ENCODE peak calls at places on chromosomes 7 and 10, in seven cellular contexts. I, S, T, V, B, L and W are unnamed samples.

GRCh38 chr10:129622736-129623135 is 155.7 kb downstream of the MGMT start:
- DNase-seq in L (no peak), V (no peak), S (no peak), I (no peak), B (no peak), T (no peak), W (no peak)

GRCh38 chr10:58513189-58514101 is 773 bp downstream of the BICC1 start:
- DNase-seq in L (peak), V (no peak), I (no peak), B (no peak), S (peak), T (peak), W (no peak)

GRCh38 chr7:38411404-38411803 is 138.0 kb upstream of the TARP start:
- DNase-seq in L (peak), T (no peak), V (no peak), S (no peak), I (peak), B (peak), W (no peak)

GRCh38 chr7:22411977-22412693 is 55.2 kb upstream of the RAPGEF5 start:
- DNase-seq in I (no peak), V (no peak), L (no peak), T (no peak), S (no peak), B (no peak), W (no peak)

GRCh38 chr10:86373828-86374227 is 7.2 kb upstream of the GRID1 start:
- DNase-seq in L (no peak), I (no peak), V (no peak), S (peak), T (no peak), B (no peak), W (no peak)

GRCh38 chr10:132121511-132121830 is 55.7 kb downstream of the JAKMIP3 start:
- DNase-seq in S (no peak), V (no peak), B (no peak), L (no peak), I (no peak), T (no peak), W (no peak)

GRCh38 chr7:45713669-45714520 is 139.7 kb downstream of the ADCY1 start:
- DNase-seq in I (no peak), T (no peak), S (no peak), L (no peak), V (no peak), B (no peak), W (no peak)

GRCh38 chr7:16223963-16224707 is 197.2 kb downstream of the CRPPA start:
- DNase-seq in V (no peak), L (no peak), I (no peak), T (no peak), B (no peak), S (no peak), W (no peak)

DNA sequence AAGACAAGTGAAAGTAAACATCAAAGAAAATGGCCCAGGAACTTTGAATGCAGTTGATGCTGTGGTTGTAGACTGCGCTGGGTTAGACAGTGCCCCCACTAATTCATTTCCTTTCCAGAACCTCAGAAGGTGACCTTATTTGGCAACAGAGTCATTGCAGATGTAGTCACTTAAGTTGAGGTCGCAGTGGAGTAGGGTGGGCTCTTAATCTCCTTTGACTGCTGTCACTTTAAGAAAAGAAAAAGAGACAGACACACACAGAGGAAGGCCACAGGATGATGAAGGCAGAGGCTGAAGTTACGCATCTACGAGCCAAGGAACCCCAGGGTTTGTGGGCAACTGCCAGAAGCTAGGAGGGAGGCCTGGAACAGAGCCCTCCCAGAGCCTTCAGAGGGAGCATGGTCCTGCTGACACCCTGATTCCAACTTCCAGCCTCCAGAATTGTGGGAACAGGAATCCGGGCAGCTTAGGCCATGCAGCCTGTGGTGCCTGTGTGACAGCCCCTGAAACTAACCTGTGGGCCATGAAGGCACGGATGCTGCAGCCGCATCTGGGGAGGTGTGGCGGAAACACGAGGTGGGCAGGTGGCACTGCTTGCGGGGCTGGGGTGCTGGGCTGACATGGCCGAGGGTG is 107.6 kb downstream of the PRKAG2 start:
- DNase-seq in L (no peak), T (peak), V (peak), S (no peak), B (no peak), I (no peak), W (no peak)
- TF ChIP-seq POLR2A in L (no peak), T (no peak), V (peak), S (no peak), B (no peak), I (no peak), W (no peak)

GRCh38 chr10:22618081-22618785 is 96.1 kb downstream of the PIP4K2A start:
- DNase-seq in S (no peak), B (peak), L (no peak), T (no peak), I (peak), V (no peak), W (no peak)

GRCh38 chr10:22613011-22613410 is 101.4 kb downstream of the PIP4K2A start:
- DNase-seq in L (no peak), I (no peak), S (no peak), B (no peak), V (no peak), T (no peak), W (no peak)

GRCh38 chr10:22615101-22615500 is 99.3 kb downstream of the PIP4K2A start:
- DNase-seq in I (no peak), S (no peak), V (no peak), B (no peak), T (no peak), L (no peak), W (no peak)

GRCh38 chr10:22617516-22617915 is 96.9 kb downstream of the PIP4K2A start:
- DNase-seq in B (no peak), V (no peak), I (no peak), L (no peak), S (no peak), T (no peak), W (no peak)

GRCh38 chr10:22615819-22616499 is 98.4 kb downstream of the PIP4K2A start:
- DNase-seq in B (peak), T (no peak), S (peak), V (peak), I (no peak), L (no peak), W (no peak)
- TF ChIP-seq POLR2A in B (peak), T (no peak), S (no peak), V (peak), I (no peak), L (no peak), W (no peak)

DNA sequence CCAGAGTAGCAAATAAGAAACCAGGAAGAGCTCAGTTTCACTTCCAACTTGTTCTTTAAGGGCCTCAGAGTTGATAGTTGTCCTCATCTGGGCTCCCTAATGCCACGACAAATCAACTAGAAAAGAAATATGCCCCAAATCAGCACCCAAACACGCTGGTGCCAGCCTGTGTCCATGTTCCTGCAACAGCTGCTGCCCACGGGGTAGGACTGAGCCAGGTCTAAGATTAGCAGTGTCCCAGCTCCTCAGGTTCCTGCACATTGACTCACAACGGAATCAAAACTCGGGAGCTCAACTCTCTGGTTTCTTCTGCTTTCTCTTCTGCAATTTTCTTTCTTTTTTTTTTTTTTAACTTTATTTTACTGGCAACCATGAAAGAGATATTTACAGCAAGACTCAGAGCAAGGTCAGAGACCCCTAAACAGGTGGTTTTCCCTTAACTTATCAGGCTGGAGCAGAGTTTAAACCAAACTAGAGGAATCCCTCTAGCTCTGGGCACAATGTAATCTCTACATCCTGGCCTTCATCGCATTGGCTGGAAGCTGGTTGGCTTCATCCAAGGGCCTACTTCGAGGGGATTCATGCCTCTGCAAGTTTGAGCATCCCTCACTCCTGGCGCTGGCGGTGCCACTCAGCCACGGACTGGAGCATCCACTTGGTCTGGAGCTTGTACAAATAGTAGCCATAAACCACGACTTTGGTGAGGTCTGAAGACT is 126.1 kb downstream of the PFKFB3 start:
- DNase-seq in S (no peak), T (peak), L (no peak), B (no peak), I (no peak), V (no peak), W (no peak)
- TF ChIP-seq POLR2A in S (no peak), T (no peak), L (no peak), B (no peak), I (no peak), V (no peak), W (no peak)

DNA sequence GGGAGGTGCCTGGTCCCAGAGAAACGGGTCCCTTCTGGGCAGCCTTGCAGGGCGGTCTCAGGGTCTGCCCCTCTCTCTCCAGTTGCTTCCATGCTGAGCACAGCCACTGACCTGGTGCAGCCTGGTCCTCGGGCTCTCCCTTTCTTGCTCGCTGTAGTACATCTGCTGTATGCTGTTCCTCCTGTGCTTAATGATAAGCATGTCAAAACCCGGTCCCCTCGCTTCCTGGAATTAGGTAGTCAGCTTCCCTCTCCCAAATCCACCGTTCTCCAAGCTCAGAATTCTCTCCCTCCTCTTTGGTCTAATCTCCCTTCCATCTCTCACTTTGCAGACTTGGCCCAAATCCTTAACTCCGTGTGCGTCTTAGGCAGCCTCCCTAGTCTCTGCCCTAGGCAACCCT is 11.0 kb upstream of the HPS1 start:
- DNase-seq in L (no peak), B (no peak), I (no peak), S (no peak), V (no peak), T (no peak), W (no peak)
- TF ChIP-seq POLR2A in L (no peak), B (no peak), I (no peak), S (no peak), V (no peak), T (no peak), W (no peak)